ENCODE peak calls at places on chromosomes 5 and 9, in nine cellular contexts. B, D, N, A, U, K, Q, X and T are unnamed samples.

GRCh38 chr5:52993367-52993766 is 4.2 kb downstream of the ITGA2 start:
- DNase-seq in B (no peak), D (no peak), N (no peak), A (no peak), U (no peak), K (no peak), Q (no peak), X (no peak), T (no peak)

GRCh38 chr5:39079147-39079546 is 4.9 kb upstream of the RICTOR start:
- DNase-seq in B (no peak), D (no peak), N (no peak), A (no peak), U (no peak), K (no peak), Q (no peak), X (no peak), T (no peak)

GRCh38 chr9:110650991-110651411 is 17.6 kb upstream of the MUSK start:
- DNase-seq in B (no peak), D (no peak), N (no peak), A (no peak), U (peak; percentile 39), K (peak; percentile 97), Q (no peak), X (peak; percentile 99), T (no peak)

GRCh38 chr9:128114326-128115186 is 13.0 kb downstream of the PTGES2 start:
- DNase-seq in B (no peak), D (no peak), N (peak; percentile 36), A (no peak), U (no peak), K (no peak), Q (no peak), X (no peak), T (peak; percentile 63)

GRCh38 chr9:28289732-28290131 is 716.5 kb upstream of the C9orf72 start:
- DNase-seq in B (no peak), D (no peak), N (no peak), A (no peak), U (no peak), K (no peak), Q (no peak), X (no peak), T (no peak)

GRCh38 chr9:94630833-94631232 is 8.5 kb downstream of the FBP1 start:
- DNase-seq in B (no peak), D (no peak), N (peak; percentile 66), A (no peak), U (peak; percentile 18), K (no peak), Q (no peak), X (no peak), T (no peak)

GRCh38 chr5:60196382-60197113 is 303.0 kb upstream of the PDE4D start:
- DNase-seq in B (no peak), D (no peak), N (no peak), A (no peak), U (peak; percentile 97), K (peak; percentile 89), Q (no peak), X (peak; percentile 72), T (no peak)

GRCh38 chr9:113472199-113472598 is 8.7 kb downstream of the RGS3 start:
- DNase-seq in B (no peak), D (no peak), N (no peak), A (no peak), U (no peak), K (no peak), Q (no peak), X (no peak), T (no peak)

GRCh38 chr5:80961376-80962281 is 1.5 kb downstream of the RASGRF2 start:
- DNase-seq in B (no peak), D (peak; percentile 54), N (peak; percentile 69), A (no peak), U (no peak), K (peak; percentile 47), Q (no peak), X (peak; percentile 23), T (no peak)

GRCh38 chr9:17962747-17963146 is 383.9 kb downstream of the SH3GL2 start:
- DNase-seq in B (no peak), D (no peak), N (peak; percentile 27), A (no peak), U (no peak), K (no peak), Q (no peak), X (no peak), T (no peak)

GRCh38 chr9:2979893-2980292 is 136.0 kb upstream of the PUM3 start:
- DNase-seq in B (no peak), D (no peak), N (no peak), A (no peak), U (no peak), K (no peak), Q (no peak), X (no peak), T (no peak)

GRCh38 chr5:39500656-39501295 is 76.0 kb upstream of the DAB2 start:
- DNase-seq in B (no peak), D (no peak), N (no peak), A (no peak), U (no peak), K (no peak), Q (no peak), X (peak; percentile 28), T (no peak)

GRCh38 chr9:136476369-136477150 is 6.3 kb downstream of the SEC16A start:
- DNase-seq in B (no peak), D (no peak), N (no peak), A (no peak), U (no peak), K (no peak), Q (no peak), X (no peak), T (no peak)

GRCh38 chr5:132105688-132106087 is 32.1 kb downstream of the CSF2 start:
- DNase-seq in B (no peak), D (no peak), N (no peak), A (no peak), U (no peak), K (no peak), Q (no peak), X (no peak), T (no peak)

GRCh38 chr9:29968831-29969230 is 2395.6 kb upstream of the C9orf72 start:
- DNase-seq in B (no peak), D (no peak), N (no peak), A (no peak), U (no peak), K (no peak), Q (no peak), X (no peak), T (no peak)

GRCh38 chr9:19209188-19209587 is 21.3 kb upstream of the DENND4C start:
- DNase-seq in B (no peak), D (no peak), N (no peak), A (no peak), U (no peak), K (no peak), Q (no peak), X (no peak), T (no peak)

GRCh38 chr5:62152394-62153123 is 153.4 kb upstream of the KIF2A start:
- DNase-seq in B (no peak), D (no peak), N (no peak), A (no peak), U (peak; percentile 60), K (no peak), Q (no peak), X (no peak), T (no peak)
- H3K27ac ChIP-seq in B (no peak overlapping the region), D (no peak overlapping the region), N (no peak overlapping the region), A (no peak overlapping the region), U (no peak overlapping the region), K (no peak overlapping the region), Q (no peak overlapping the region), X (no peak overlapping the region), T (no peak overlapping the region)

GRCh38 chr9:35341021-35341420 is 148.9 kb upstream of the RUSC2 start:
- DNase-seq in B (no peak), D (no peak), N (no peak), A (no peak), U (no peak), K (no peak), Q (no peak), X (no peak), T (no peak)
- H3K4me3 ChIP-seq in B (no peak overlapping the region), D (no peak overlapping the region), N (no peak overlapping the region), A (no peak overlapping the region), U (no peak overlapping the region), K (no peak overlapping the region), Q (no peak overlapping the region), X (no peak overlapping the region), T (no peak overlapping the region)

GRCh38 chr5:159912033-159912800 is 4.1 kb upstream of the ADRA1B start:
- DNase-seq in B (no peak), D (no peak), N (peak; percentile 43), A (no peak), U (no peak), K (peak; percentile 72), Q (no peak), X (peak; percentile 65), T (no peak)

GRCh38 chr5:159911349-159911748 is 4.9 kb upstream of the ADRA1B start:
- DNase-seq in B (no peak), D (no peak), N (peak; percentile 22), A (no peak), U (no peak), K (no peak), Q (no peak), X (no peak), T (no peak)

GRCh38 chr5:159913481-159913880 is 2.8 kb upstream of the ADRA1B start:
- DNase-seq in B (no peak), D (no peak), N (no peak), A (no peak), U (no peak), K (peak; percentile 66), Q (no peak), X (peak; percentile 42), T (no peak)

GRCh38 chr5:159910843-159911229 is 5.4 kb upstream of the ADRA1B start:
- DNase-seq in B (no peak), D (no peak), N (no peak), A (no peak), U (no peak), K (no peak), Q (no peak), X (no peak), T (no peak)

DNA sequence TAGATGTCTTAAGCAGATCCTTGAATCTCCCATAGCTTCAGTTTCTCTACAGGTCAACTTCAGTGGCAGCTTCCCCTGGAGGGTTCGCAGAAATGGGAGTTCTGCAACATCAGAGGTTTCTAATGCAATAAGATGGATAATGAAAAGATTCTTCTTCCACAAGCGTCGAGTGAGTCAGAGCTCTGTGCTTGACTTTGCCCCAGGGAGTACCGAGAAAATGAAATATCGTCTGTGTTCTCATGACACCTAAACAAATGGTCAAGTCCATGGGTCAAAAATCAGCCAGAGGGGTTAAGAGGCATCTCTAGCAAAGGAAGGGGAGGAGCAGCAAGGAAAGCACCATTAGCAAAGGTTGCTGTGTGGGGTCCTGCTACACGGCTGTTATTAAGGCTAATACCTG is 3.2 kb upstream of the ADRA1B start:
- DNase-seq in B (no peak), D (no peak), N (peak; percentile 66), A (no peak), U (peak; percentile 92), K (peak; percentile 90), Q (no peak), X (peak; percentile 76), T (no peak)
- H3K4me1 ChIP-seq in B (no peaks in the 10 kb centered on the region), D (no peaks in the 10 kb centered on the region), N (no peaks in the 10 kb centered on the region), A (no peaks in the 10 kb centered on the region), U (peaks cover 52% of the 10 kb centered on the region), K (peaks cover 9% of the 10 kb centered on the region), Q (peaks cover 5% of the 10 kb centered on the region), X (peaks cover 14% of the 10 kb centered on the region), T (peaks cover 9% of the 10 kb centered on the region)

DNA sequence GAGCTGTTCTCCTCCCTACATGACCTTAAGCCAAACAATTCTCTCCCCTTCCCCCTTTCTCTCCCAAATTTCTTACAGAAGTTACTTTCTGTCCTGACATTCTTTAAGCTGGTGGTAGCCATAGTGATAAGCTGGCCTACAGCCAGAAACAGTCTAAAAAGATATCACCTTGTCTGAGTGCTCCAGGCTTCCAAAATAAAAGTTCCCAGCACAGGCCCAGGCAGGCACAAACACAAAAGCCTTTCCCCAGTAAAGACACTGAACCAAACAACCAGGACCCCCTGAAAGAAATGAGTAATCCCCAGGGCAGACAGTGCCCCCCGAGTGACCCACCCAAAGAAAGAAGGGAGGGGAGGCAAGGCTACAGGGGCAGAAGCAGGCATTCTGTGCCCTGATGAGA is 19.2 kb downstream of the SIL1 start:
- DNase-seq in B (no peak), D (no peak), N (peak; percentile 32), A (no peak), U (peak; percentile 56), K (peak; percentile 30), Q (no peak), X (peak; percentile 41), T (no peak)
- H3K27ac ChIP-seq in B (no peak overlapping the region), D (no peak overlapping the region), N (no peak overlapping the region), A (peak overlapping the region; percentile 62), U (peak overlapping the region; percentile 13), K (no peak overlapping the region), Q (no peak overlapping the region), X (peak overlapping the region; percentile 62), T (peak overlapping the region; percentile 73)